ENCODE peak calls at places on chromosomes 4 and X, in eight cellular contexts. B is pancreas; W is D341Med; J is CD4-positive, alpha-beta memory T cell; G is GM12892; S is NCI-H1930; Z is NAMALWA; O is astrocyte of the hippocampus. U is an unnamed sample.

GRCh38 chr4:8143392-8144140 is 15.0 kb downstream of the ABLIM2 start:
- DNase-seq in B (no peak), W (no peak), J (no peak), G (no peak), S (no peak), Z (no peak), O (no peak), U (peak)

GRCh38 chr4:1295405-1296055 is 5.8 kb downstream of the MAEA start:
- DNase-seq in B (no peak), W (no peak), J (no peak), G (no peak), S (no peak), Z (no peak), O (no peak), U (no peak)

GRCh38 chr4:94976371-94977011 is 218.7 kb downstream of the BMPR1B start:
- DNase-seq in B (no peak), W (no peak), J (no peak), G (no peak), S (peak), Z (no peak), O (peak), U (peak)

GRCh38 chr4:123786955-123787354 is 390.4 kb downstream of the SPRY1 start:
- DNase-seq in B (no peak), W (no peak), J (no peak), G (no peak), S (no peak), Z (no peak), O (no peak), U (no peak)

GRCh38 chrX:153434801-153435200 is 11.1 kb downstream of the TREX2 start:
- DNase-seq in B (no peak), W (no peak), J (no peak), G (no peak), S (no peak), Z (no peak), O (no peak), U (peak)

GRCh38 chrX:24494544-24495113 is 29.5 kb downstream of the PDK3 start:
- DNase-seq in B (no peak), W (peak), J (no peak), G (no peak), S (no peak), Z (no peak), O (peak), U (peak)

GRCh38 chrX:39758791-39759525 is 338.8 kb downstream of the BCOR start:
- DNase-seq in B (no peak), W (no peak), J (no peak), G (no peak), S (no peak), Z (no peak), O (no peak), U (no peak)

GRCh38 chr4:145154573-145154972 is 25.8 kb downstream of the OTUD4 start:
- DNase-seq in B (no peak), W (peak), J (no peak), G (no peak), S (no peak), Z (peak), O (peak), U (no peak)

GRCh38 chr4:104487105-104487504 is 7.6 kb downstream of the CXXC4 start:
- DNase-seq in B (no peak), W (no peak), J (no peak), G (no peak), S (no peak), Z (no peak), O (no peak), U (no peak)

GRCh38 chr4:74100531-74100930 is 1.5 kb upstream of the CXCL2 start:
- DNase-seq in B (no peak), W (no peak), J (no peak), G (no peak), S (no peak), Z (no peak), O (no peak), U (no peak)

GRCh38 chrX:105460366-105460765 is 239.9 kb upstream of the TEX13A start:
- DNase-seq in B (no peak), W (no peak), J (no peak), G (no peak), S (no peak), Z (no peak), O (peak), U (peak)

GRCh38 chrX:20309796-20310195 is 43.1 kb upstream of the RPS6KA3 start:
- DNase-seq in B (no peak), W (no peak), J (no peak), G (no peak), S (no peak), Z (no peak), O (peak), U (no peak)

GRCh38 chr4:100981447-100982204 is 365.7 kb downstream of the PPP3CA start:
- DNase-seq in B (no peak), W (no peak), J (no peak), G (no peak), S (no peak), Z (no peak), O (peak), U (no peak)

GRCh38 chr4:163866728-163867313 is 372.3 kb downstream of the TMA16 start:
- DNase-seq in B (no peak), W (no peak), J (no peak), G (no peak), S (no peak), Z (no peak), O (peak), U (peak)

GRCh38 chr4:9994246-9994847 is 26.9 kb downstream of the SLC2A9 start:
- DNase-seq in B (no peak), W (no peak), J (peak), G (no peak), S (no peak), Z (no peak), O (no peak), U (no peak)

GRCh38 chrX:7570432-7571009 is 272.4 kb upstream of the VCX start:
- DNase-seq in B (no peak), W (no peak), J (no peak), G (no peak), S (no peak), Z (no peak), O (peak), U (peak)

GRCh38 chr4:155914782-155915181 is 11.3 kb downstream of the TDO2 start:
- DNase-seq in B (no peak), W (no peak), J (no peak), G (no peak), S (no peak), Z (no peak), O (peak), U (no peak)

GRCh38 chr4:126223784-126224407 is 909.1 kb downstream of the FAT4 start:
- DNase-seq in B (no peak), W (no peak), J (no peak), G (no peak), S (no peak), Z (peak), O (peak), U (peak)

GRCh38 chrX:16585486-16586370 is 64.2 kb upstream of the S100G start:
- DNase-seq in B (no peak), W (no peak), J (no peak), G (no peak), S (no peak), Z (no peak), O (no peak), U (no peak)